ENCODE peak calls at places on chromosome 2, in four cellular contexts. One of them, this sample, is unnamed.

GRCh38 chr2:96119981-96120720 is 3.8 kb upstream of the ADRA2B start:
- DNase-seq in heart right ventricle: no peak
- DNase-seq in pancreas: no peak
- DNase-seq in fibroblast of lung: no peak
- DNase-seq in this sample: peak; percentile 41

GRCh38 chr2:192070099-192070498 is 124.6 kb downstream of the TMEFF2 start:
- DNase-seq in heart right ventricle: no peak
- DNase-seq in pancreas: no peak
- DNase-seq in fibroblast of lung: peak; percentile 21
- DNase-seq in this sample: no peak

GRCh38 chr2:181312515-181312927 is 144.7 kb upstream of the ITGA4 start:
- DNase-seq in heart right ventricle: no peak
- DNase-seq in pancreas: no peak
- DNase-seq in fibroblast of lung: no peak
- DNase-seq in this sample: peak; percentile 54

GRCh38 chr2:158191076-158191566 is 89.4 kb downstream of the UPP2 start:
- DNase-seq in heart right ventricle: no peak
- DNase-seq in pancreas: no peak
- DNase-seq in fibroblast of lung: no peak
- DNase-seq in this sample: peak; percentile 55

GRCh38 chr2:55743583-55743982 is 49.9 kb upstream of the PNPT1 start:
- DNase-seq in heart right ventricle: no peak
- DNase-seq in pancreas: no peak
- DNase-seq in fibroblast of lung: peak; percentile 22
- DNase-seq in this sample: no peak

GRCh38 chr2:159148891-159149290 is 137.6 kb downstream of the WDSUB1 start:
- DNase-seq in heart right ventricle: no peak
- DNase-seq in pancreas: no peak
- DNase-seq in fibroblast of lung: no peak
- DNase-seq in this sample: no peak

GRCh38 chr2:99891358-99891757 is 251.0 kb downstream of the AFF3 start:
- DNase-seq in heart right ventricle: no peak
- DNase-seq in pancreas: no peak
- DNase-seq in fibroblast of lung: no peak
- DNase-seq in this sample: no peak

GRCh38 chr2:11753886-11754704 is 7.7 kb downstream of the LPIN1 start:
- DNase-seq in heart right ventricle: peak; percentile 31
- DNase-seq in pancreas: no peak
- DNase-seq in fibroblast of lung: peak; percentile 50
- DNase-seq in this sample: peak; percentile 39

GRCh38 chr2:56231361-56231760 is 47.6 kb downstream of the CCDC85A start:
- DNase-seq in heart right ventricle: no peak
- DNase-seq in pancreas: no peak
- DNase-seq in fibroblast of lung: no peak
- DNase-seq in this sample: no peak

GRCh38 chr2:190512539-190513095 is 21.9 kb downstream of the NEMP2 start:
- DNase-seq in heart right ventricle: no peak
- DNase-seq in pancreas: no peak
- DNase-seq in fibroblast of lung: no peak
- DNase-seq in this sample: no peak

GRCh38 chr2:208253518-208254117 is 1.3 kb downstream of the IDH1 start:
- DNase-seq in heart right ventricle: no peak
- DNase-seq in pancreas: no peak
- DNase-seq in fibroblast of lung: no peak
- DNase-seq in this sample: no peak
- H3K36me3 ChIP-seq in heart right ventricle: peaks cover 44% of the 10 kb centered on the region
- H3K36me3 ChIP-seq in pancreas: no peaks in the 10 kb centered on the region
- H3K36me3 ChIP-seq in fibroblast of lung: peaks cover 2% of the 10 kb centered on the region
- H3K36me3 ChIP-seq in this sample: peaks cover 7% of the 10 kb centered on the region

GRCh38 chr2:41880561-41881243 is 167.1 kb upstream of the PKDCC start:
- DNase-seq in heart right ventricle: no peak
- DNase-seq in pancreas: no peak
- DNase-seq in fibroblast of lung: peak; percentile 31
- DNase-seq in this sample: no peak
- H3K4me3 ChIP-seq in heart right ventricle: no peak overlapping the region
- H3K4me3 ChIP-seq in pancreas: no peak overlapping the region
- H3K4me3 ChIP-seq in fibroblast of lung: no peak overlapping the region
- H3K4me3 ChIP-seq in this sample: no peak overlapping the region

GRCh38 chr2:232568161-232568560 is 17.7 kb downstream of the EIF4E2 start:
- DNase-seq in heart right ventricle: peak; percentile 31
- DNase-seq in pancreas: no peak
- DNase-seq in fibroblast of lung: peak; percentile 84
- DNase-seq in this sample: no peak
- H3K36me3 ChIP-seq in heart right ventricle: peaks cover 98% of the 10 kb centered on the region
- H3K36me3 ChIP-seq in pancreas: peaks cover 38% of the 10 kb centered on the region
- H3K36me3 ChIP-seq in fibroblast of lung: peaks cover 12% of the 10 kb centered on the region
- H3K36me3 ChIP-seq in this sample: peaks cover 77% of the 10 kb centered on the region

DNA sequence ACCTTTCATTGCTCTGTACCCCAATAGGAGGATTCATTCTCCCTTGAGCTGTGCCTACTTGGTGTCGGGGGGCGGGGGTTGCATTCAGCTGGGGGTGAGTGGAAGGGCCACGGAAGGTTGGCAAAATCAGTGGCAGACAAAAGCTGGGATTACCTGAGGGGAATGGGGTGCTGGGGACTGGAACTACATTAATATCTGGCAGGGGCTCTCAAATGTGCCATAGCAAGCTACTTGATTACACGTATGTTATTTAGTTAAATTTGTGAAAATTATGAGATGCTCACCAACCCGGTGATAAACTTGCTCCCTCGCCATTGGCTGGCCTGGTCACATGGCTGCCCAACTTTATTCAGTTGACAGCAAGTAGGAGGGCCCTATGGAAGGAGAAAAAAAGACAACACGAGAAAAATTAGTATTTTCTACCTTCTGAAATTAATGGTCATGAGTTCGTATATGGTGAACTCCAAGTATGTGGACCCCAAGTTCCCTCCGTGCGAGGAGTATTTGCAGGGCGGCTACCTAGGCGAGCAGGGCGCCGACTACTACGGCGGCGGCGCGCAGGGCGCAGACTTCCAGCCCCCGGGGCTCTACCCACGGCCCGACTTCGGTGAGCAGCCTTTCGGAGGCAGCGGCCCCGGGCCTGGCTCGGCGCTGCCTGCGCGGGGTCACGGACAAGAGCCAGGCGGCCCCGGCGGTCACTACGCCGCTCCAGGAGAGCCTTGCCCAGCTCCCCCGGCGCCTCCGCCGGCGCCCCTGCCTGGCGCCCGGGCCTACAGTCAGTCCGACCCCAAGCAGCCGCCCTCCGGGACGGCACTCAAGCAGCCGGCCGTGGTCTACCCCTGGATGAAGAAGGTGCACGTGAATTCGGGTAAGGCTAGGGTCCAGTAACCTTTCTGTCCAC is at the start of gene HOXD4:
- DNase-seq in heart right ventricle: no peak
- DNase-seq in pancreas: no peak
- DNase-seq in fibroblast of lung: no peak
- DNase-seq in this sample: no peak
- H3K4me3 ChIP-seq in heart right ventricle: no peak within 1 kb of the TSS
- H3K4me3 ChIP-seq in pancreas: no peak within 1 kb of the TSS
- H3K4me3 ChIP-seq in fibroblast of lung: no peak within 1 kb of the TSS
- H3K4me3 ChIP-seq in this sample: no peak within 1 kb of the TSS

DNA sequence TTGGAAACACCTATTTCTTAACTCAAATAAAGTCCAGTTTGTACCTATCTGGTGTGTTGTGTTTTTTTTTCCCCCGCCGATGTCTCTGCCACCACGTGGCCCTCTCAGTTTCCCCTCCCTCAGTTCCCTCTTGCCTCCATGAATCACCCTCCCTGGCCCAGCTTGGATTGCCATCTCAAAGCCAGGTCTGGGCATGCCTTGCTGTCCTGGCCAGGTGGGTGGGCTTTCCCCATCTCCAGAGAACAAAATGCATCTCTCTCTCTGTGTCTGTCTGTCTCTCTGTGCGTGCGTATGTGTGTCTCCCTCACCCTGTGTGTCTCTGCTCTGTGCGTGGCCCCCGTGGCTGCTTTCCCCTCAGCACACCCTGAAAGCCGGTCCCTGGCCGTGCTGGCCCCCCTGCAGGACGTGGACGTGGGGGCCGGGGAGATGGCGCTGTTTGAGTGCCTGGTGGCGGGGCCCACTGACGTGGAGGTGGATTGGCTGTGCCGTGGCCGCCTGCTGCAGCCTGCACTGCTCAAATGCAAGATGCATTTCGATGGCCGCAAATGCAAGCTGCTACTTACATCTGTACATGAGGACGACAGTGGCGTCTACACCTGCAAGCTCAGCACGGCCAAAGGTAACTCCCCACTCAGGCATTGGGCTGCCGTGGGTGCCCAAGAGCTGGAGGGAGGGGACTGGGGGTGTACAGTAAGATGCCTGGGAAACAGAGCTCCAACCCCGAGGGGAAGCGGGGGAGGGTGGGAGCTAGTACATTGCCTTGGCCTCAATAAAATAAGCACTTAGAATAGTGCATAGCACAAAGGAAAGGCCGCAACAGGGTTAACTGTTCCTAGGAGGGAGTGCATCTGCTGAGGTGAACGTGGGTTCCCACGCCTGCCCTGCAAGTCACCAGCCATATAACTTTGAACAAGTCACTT is 31.6 kb upstream of the GMPPA start:
- DNase-seq in heart right ventricle: no peak
- DNase-seq in pancreas: no peak
- DNase-seq in fibroblast of lung: no peak
- DNase-seq in this sample: no peak
- H3K36me3 ChIP-seq in heart right ventricle: no peaks in the 10 kb centered on the region
- H3K36me3 ChIP-seq in pancreas: no peaks in the 10 kb centered on the region
- H3K36me3 ChIP-seq in fibroblast of lung: peaks cover 7% of the 10 kb centered on the region
- H3K36me3 ChIP-seq in this sample: no peaks in the 10 kb centered on the region

DNA sequence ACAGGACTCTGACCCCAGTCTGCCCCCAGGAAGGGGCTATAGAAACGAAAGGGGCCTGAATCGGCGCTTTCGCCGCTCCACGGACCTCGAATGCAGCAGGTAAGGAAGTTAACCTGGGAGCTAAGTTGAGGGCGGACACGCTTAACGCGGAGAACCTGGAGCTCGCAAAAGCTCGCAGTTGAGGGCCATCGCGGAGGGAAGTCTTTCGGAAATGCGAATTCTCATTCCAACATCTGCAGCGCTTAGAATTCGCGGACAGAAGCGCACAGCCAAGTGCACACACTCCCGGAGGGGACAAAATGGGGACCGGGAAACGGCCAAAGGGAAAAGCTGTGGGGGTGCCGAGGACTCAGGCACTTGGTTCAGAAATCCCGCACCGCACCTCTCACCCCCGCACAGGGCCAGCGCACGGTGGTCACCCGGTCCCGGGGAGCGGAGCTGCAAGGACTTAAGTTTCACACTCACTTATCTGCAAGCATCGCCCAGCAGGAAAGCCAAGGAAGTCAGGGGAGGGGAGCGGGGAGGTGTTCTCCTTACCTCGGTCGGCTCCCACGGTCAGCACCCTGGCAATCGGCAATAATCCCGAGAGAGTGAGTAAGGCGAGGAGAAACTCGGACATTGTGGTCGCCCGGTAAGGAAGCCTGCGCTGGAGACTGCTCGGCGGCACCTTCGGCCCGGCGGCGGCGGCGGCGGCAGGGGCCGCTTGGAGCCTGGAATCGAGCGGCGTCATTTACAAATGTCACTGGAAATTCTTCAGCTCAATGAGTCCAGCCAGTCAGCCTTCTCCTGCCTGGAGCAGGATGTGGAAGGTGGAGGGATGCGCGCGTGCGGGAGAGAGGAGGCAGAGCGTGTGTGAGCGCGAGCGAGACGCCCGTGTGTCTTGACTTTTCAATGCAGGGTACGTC is 453 bp downstream of the LRP1B start:
- DNase-seq in heart right ventricle: peak; percentile 7
- DNase-seq in pancreas: peak; percentile 69
- DNase-seq in fibroblast of lung: peak; percentile 76
- DNase-seq in this sample: no peak
- H3K4me3 ChIP-seq in heart right ventricle: peak overlapping the region; percentile 54
- H3K4me3 ChIP-seq in pancreas: peak overlapping the region; percentile 16
- H3K4me3 ChIP-seq in fibroblast of lung: peak overlapping the region; percentile 57
- H3K4me3 ChIP-seq in this sample: no peak overlapping the region

DNA sequence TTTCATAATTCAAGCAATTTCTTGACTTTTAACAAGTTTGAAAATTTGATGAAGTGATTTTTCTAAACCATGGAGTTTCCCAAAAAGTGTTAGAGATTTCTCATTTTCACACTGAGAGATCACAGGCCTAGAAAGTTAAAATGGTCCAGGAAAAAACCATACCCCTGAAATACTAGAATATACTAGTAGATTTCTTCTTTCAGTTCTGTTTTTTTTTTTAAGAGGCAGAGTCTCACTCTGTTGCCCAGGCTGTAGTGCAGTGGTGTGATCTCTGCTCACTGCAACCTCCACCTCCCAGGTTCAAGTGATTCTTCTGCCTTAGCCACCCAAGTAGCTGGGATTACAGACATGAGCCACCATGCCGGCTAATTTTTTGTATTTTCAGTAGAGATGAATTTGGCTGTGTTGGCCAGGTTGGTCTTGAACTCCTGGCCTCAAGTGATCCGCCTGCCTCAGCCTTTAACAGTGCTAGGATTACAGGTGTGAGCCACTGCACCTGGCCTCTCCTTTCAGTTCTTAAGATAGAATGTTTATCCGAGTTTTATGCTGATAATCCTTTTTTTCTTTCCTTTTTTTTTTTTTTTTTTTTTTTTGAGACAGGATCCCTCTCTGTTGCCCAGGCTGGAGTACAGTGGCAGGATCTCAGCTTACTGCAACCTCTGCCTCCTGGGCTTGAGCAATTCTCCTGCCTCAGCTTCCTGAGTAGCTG is 14.4 kb downstream of the MTHFD2 start:
- DNase-seq in heart right ventricle: no peak
- DNase-seq in pancreas: no peak
- DNase-seq in fibroblast of lung: no peak
- DNase-seq in this sample: no peak
- H3K36me3 ChIP-seq in heart right ventricle: peaks cover 90% of the 10 kb centered on the region
- H3K36me3 ChIP-seq in pancreas: no peaks in the 10 kb centered on the region
- H3K36me3 ChIP-seq in fibroblast of lung: peaks cover 6% of the 10 kb centered on the region
- H3K36me3 ChIP-seq in this sample: peaks cover 38% of the 10 kb centered on the region

GRCh38 chr2:54557211-54557600 is 101.1 kb downstream of the SPTBN1 start:
- DNase-seq in heart right ventricle: no peak
- DNase-seq in pancreas: no peak
- DNase-seq in fibroblast of lung: no peak
- DNase-seq in this sample: no peak
- H3K4me3 ChIP-seq in heart right ventricle: peak overlapping the region; percentile 60
- H3K4me3 ChIP-seq in pancreas: no peak overlapping the region
- H3K4me3 ChIP-seq in fibroblast of lung: no peak overlapping the region
- H3K4me3 ChIP-seq in this sample: no peak overlapping the region

GRCh38 chr2:219213026-219213415 is 5.7 kb downstream of the ABCB6 start:
- DNase-seq in heart right ventricle: no peak
- DNase-seq in pancreas: no peak
- DNase-seq in fibroblast of lung: no peak
- DNase-seq in this sample: no peak
- H3K36me3 ChIP-seq in heart right ventricle: peaks cover 79% of the 10 kb centered on the region
- H3K36me3 ChIP-seq in pancreas: no peaks in the 10 kb centered on the region
- H3K36me3 ChIP-seq in fibroblast of lung: peaks cover 34% of the 10 kb centered on the region
- H3K36me3 ChIP-seq in this sample: peaks cover 18% of the 10 kb centered on the region